ENCODE peak calls at places on chromosomes 2 and 18, in eight cellular contexts. I is fibroblast of mammary gland, F is astrocyte of the cerebellum, Q is AG04449, X is lower lobe of right lung, A is foreskin fibroblast, Z is psoas muscle, M is fibroblast of lung. V is an unnamed sample.

GRCh38 chr18:45019469-45019868 is 338.8 kb downstream of the SETBP1 start:
- DNase-seq in Q (no peak), I (no peak), A (no peak), F (no peak), Z (no peak), M (no peak), X (no peak), V (no peak)

GRCh38 chr2:36675579-36675978 is 20.9 kb upstream of the VIT start:
- DNase-seq in I (no peak), A (no peak), Q (no peak), X (no peak), M (no peak), Z (no peak), F (no peak), V (no peak)

GRCh38 chr2:233448565-233448964 is 94.3 kb downstream of the DGKD start:
- DNase-seq in X (no peak), Q (no peak), I (peak; percentile 20), F (no peak), Z (peak; percentile 4), A (no peak), M (peak; percentile 2), V (no peak)

GRCh38 chr2:129396980-129397599 is 582.4 kb upstream of the RAB6C start:
- DNase-seq in Z (no peak), M (peak; percentile 11), I (peak; percentile 11), Q (no peak), F (peak; percentile 3), X (no peak), A (no peak), V (peak; percentile 16)

GRCh38 chr2:152594022-152594712 is 123.1 kb downstream of the PRPF40A start:
- DNase-seq in M (no peak), F (no peak), X (no peak), Z (peak; percentile 44), A (no peak), I (peak; percentile 81), Q (no peak), V (peak; percentile 57)

GRCh38 chr2:144511945-144512344 is 8.0 kb downstream of the ZEB2 start:
- DNase-seq in Q (no peak), M (peak; percentile 24), F (no peak), A (no peak), X (no peak), Z (no peak), I (no peak), V (no peak)

GRCh38 chr2:239944706-239945551 is 80.2 kb downstream of the NDUFA10 start:
- DNase-seq in X (peak; percentile 71), I (no peak), Z (no peak), F (no peak), A (peak; percentile 25), M (peak; percentile 18), Q (no peak), V (no peak)

GRCh38 chr18:73790582-73790981 is 357.1 kb downstream of the FBXO15 start:
- DNase-seq in Z (no peak), X (no peak), F (no peak), M (no peak), A (peak; percentile 21), I (no peak), Q (no peak), V (no peak)

GRCh38 chr2:169528271-169528701 is 18.8 kb downstream of the KLHL41 start:
- DNase-seq in I (peak; percentile 64), F (peak; percentile 26), A (peak; percentile 20), X (peak; percentile 61), M (peak; percentile 55), Q (no peak), Z (peak; percentile 49), V (peak; percentile 39)

GRCh38 chr18:21740724-21741510 is at the start of gene MIB1:
- DNase-seq in Z (peak; percentile 99), X (peak; percentile 74), F (peak; percentile 94), Q (no peak), M (peak; percentile 43), I (no peak), A (no peak), V (no peak)

GRCh38 chr2:203730076-203730729 is 23.8 kb downstream of the CD28 start:
- DNase-seq in I (peak; percentile 26), X (no peak), M (peak; percentile 73), Q (no peak), Z (no peak), F (no peak), A (no peak), V (no peak)

GRCh38 chr2:203918839-203919238 is 17.7 kb upstream of the ICOS start:
- DNase-seq in F (no peak), Z (no peak), Q (no peak), I (no peak), A (no peak), M (no peak), X (no peak), V (no peak)

GRCh38 chr2:58057890-58058590 is 11.4 kb downstream of the VRK2 start:
- DNase-seq in Z (no peak), I (no peak), M (no peak), Q (no peak), F (no peak), X (no peak), A (no peak), V (no peak)

GRCh38 chr2:237251959-237252358 is 162.0 kb downstream of the COL6A3 start:
- DNase-seq in I (no peak), F (no peak), X (no peak), Q (no peak), M (no peak), Z (no peak), A (no peak), V (no peak)

GRCh38 chr2:72603481-72603880 is 222.4 kb downstream of the EXOC6B start:
- DNase-seq in A (no peak), F (no peak), X (no peak), Q (no peak), I (no peak), M (no peak), Z (no peak), V (no peak)

GRCh38 chr2:62478093-62478580 is 27.9 kb downstream of the TMEM17 start:
- DNase-seq in Z (no peak), Q (no peak), A (peak; percentile 56), F (no peak), I (peak; percentile 71), X (no peak), M (no peak), V (no peak)

GRCh38 chr2:235641333-235641732 is 147.5 kb downstream of the AGAP1 start:
- DNase-seq in Q (no peak), M (peak; percentile 43), F (no peak), X (no peak), A (peak; percentile 53), I (peak; percentile 53), Z (peak; percentile 70), V (no peak)

GRCh38 chr18:79582978-79583377 is 96.6 kb upstream of the CTDP1 start:
- DNase-seq in Q (no peak), A (no peak), M (no peak), F (no peak), X (peak; percentile 16), I (no peak), Z (no peak), V (no peak)

GRCh38 chr18:29434650-29435049 is 1257.7 kb upstream of the CDH2 start:
- DNase-seq in Q (no peak), X (no peak), M (no peak), Z (no peak), I (no peak), A (no peak), F (no peak), V (no peak)

GRCh38 chr18:29439398-29439797 is 1262.5 kb upstream of the CDH2 start:
- DNase-seq in X (no peak), Z (no peak), Q (no peak), A (no peak), M (no peak), F (no peak), I (no peak), V (no peak)

GRCh38 chr18:29436459-29436858 is 1259.5 kb upstream of the CDH2 start:
- DNase-seq in I (no peak), Q (no peak), M (no peak), A (no peak), Z (no peak), F (no peak), X (no peak), V (no peak)
- TF ChIP-seq CTCF in I (no peak), Q (no peak), M (no peak), A (no peak), Z (no peak), F (no peak), X (no peak), V (no peak)

DNA sequence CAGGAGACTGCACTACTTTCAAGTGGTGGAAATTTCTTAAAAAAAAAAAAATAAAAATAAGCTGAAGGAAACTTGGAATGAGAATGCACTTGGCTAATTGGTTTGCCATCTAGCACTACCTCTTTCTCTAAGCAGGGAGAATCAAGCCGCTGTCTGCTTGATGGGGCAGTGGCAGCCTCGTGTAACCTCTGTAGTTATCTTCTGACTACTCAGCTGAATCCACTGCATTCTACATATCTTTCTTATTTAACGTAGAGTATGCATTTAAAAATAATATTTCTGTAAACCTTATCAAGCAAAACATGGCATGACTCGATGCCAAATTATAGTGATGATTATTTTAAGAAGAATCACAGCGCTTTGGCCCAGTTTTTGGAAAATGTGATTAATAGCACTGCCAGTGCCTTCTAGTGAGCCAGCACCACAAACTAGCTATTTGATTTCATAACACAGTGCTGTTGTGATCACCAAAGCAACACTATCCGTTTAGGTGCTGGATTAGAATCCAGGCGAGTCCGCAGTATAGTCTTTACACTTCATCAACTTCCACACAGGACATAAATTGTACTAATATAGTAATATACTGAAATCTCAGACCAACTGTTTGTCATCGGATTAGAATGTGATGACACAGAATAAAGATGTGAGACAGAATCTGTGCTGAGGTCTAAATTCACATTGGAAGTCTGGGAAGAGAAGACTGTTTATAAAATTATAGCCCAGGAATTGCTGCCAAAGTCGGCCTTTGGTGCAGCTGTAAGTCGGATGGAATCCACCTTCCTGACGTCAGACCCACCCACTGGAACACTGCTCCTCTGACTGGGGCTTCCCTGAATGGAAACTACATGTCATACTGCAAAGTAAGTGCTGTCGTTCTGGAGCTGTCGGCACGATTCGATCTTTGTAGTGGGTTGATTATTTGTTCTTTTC is 136.5 kb upstream of the ETAA1 start:
- DNase-seq in Q (peak; percentile 99), A (peak; percentile 95), F (peak; percentile 92), I (peak; percentile 99), X (peak; percentile 44), M (peak; percentile 100), Z (peak; percentile 52), V (no peak)
- H3K4me3 ChIP-seq in Q (peak overlapping the region; percentile 32), A (peak overlapping the region; percentile 1), F (no peak overlapping the region), I (no peak overlapping the region), X (no peak overlapping the region), M (peak overlapping the region; percentile 50), Z (peak overlapping the region; percentile 23), V (no peak overlapping the region)

DNA sequence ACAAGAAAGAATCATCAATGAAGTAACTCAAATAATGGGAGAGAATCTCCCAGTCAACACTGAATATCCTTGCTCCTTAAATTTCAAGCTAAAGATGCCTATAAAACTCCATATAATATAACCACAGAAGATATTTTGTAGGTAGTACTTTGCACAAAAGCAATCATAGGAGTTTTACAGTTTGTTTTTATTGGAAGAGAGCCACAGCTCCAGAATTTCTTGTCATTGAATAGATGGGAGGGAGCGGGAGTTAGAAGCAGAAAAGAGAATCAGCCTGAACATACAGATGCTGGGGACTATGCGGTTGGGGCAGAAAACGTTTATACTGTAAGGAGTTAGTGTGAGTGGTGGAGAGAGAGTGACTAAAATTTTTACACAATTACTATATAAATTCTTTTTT is 18.3 kb upstream of the SMAD4 start:
- DNase-seq in A (no peak), X (no peak), Z (no peak), Q (no peak), M (no peak), F (no peak), I (no peak), V (no peak)
- TF ChIP-seq CTCF in A (no peak), X (no peak), Z (no peak), Q (no peak), M (no peak), F (no peak), I (no peak), V (no peak)

GRCh38 chr2:64649626-64650025 is 4.1 kb downstream of the SERTAD2 start:
- DNase-seq in Q (no peak), A (no peak), I (no peak), F (no peak), X (no peak), Z (no peak), M (no peak), V (no peak)
- H3K4me3 ChIP-seq in Q (no peak overlapping the region), A (no peak overlapping the region), I (no peak overlapping the region), F (no peak overlapping the region), X (no peak overlapping the region), Z (peak overlapping the region; percentile 82), M (no peak overlapping the region), V (no peak overlapping the region)

V was measured in GM12864.